ENCODE peak calls at places on chromosome 21, in six cellular contexts. P is K562, H is WTC11, X is H1, G is GM12878, I is HepG2. J is an unnamed sample.
A peak's percentile ranks its signal among the peaks of the same experiment; 100 is the strongest.

GRCh38 chr21:37587203-37587602 is 220.6 kb downstream of the DYRK1A start:
- DNase-seq in G (no peak), P (no peak), H (no peak), I (no peak), X (peak; percentile 45), J (no peak)

GRCh38 chr21:42061195-42061865 is 9.8 kb upstream of the UMODL1 start:
- DNase-seq in X (no peak), G (peak; percentile 81), I (no peak), P (no peak), H (no peak), J (no peak)

GRCh38 chr21:42765656-42766055 is 112.2 kb downstream of the PDE9A start:
- DNase-seq in H (no peak), G (no peak), X (no peak), I (no peak), P (no peak), J (no peak)

GRCh38 chr21:21101911-21102310 is 103.7 kb downstream of the NCAM2 start:
- DNase-seq in P (peak; percentile 15), H (peak; percentile 25), X (no peak), G (no peak), I (peak; percentile 3), J (no peak)

GRCh38 chr21:43362306-43362927 is 64.5 kb downstream of the SIK1 start:
- DNase-seq in P (no peak), G (no peak), H (peak; percentile 47), I (no peak), X (peak; percentile 63), J (no peak)

GRCh38 chr21:42905195-42905594 is 12.1 kb downstream of the NDUFV3 start:
- DNase-seq in X (no peak), H (no peak), I (no peak), G (no peak), P (no peak), J (no peak)

GRCh38 chr21:25636727-25637126 is 2.3 kb upstream of the JAM2 start:
- DNase-seq in P (no peak), H (no peak), X (no peak), I (no peak), G (no peak), J (no peak)

GRCh38 chr21:33384851-33385331 is 18.3 kb upstream of the IFNGR2 start:
- DNase-seq in I (no peak), P (no peak), X (no peak), G (no peak), H (no peak), J (no peak)

GRCh38 chr21:22758478-22758877 is 1760.3 kb downstream of the NCAM2 start:
- DNase-seq in G (no peak), I (no peak), X (no peak), P (no peak), H (no peak), J (no peak)

GRCh38 chr21:36788116-36788515 is 89.2 kb downstream of the SIM2 start:
- DNase-seq in X (no peak), I (no peak), P (no peak), G (no peak), H (no peak), J (peak; percentile 46)

GRCh38 chr21:15875286-15875685 is 145.5 kb downstream of the USP25 start:
- DNase-seq in G (no peak), P (no peak), X (no peak), I (no peak), H (no peak), J (no peak)

GRCh38 chr21:42414928-42415769 is 11.4 kb downstream of the UBASH3A start:
- DNase-seq in G (peak; percentile 97), X (no peak), H (no peak), P (peak; percentile 45), I (no peak), J (peak; percentile 63)

GRCh38 chr21:25188639-25189038 is 418.6 kb downstream of the MRPL39 start:
- DNase-seq in G (peak; percentile 88), X (no peak), P (no peak), H (no peak), I (no peak), J (no peak)

GRCh38 chr21:15992171-15992570 is 262.4 kb downstream of the USP25 start:
- DNase-seq in X (no peak), H (no peak), I (no peak), G (no peak), P (no peak), J (no peak)

GRCh38 chr21:25118648-25119047 is 488.6 kb downstream of the MRPL39 start:
- DNase-seq in H (no peak), I (no peak), G (no peak), P (no peak), X (no peak), J (no peak)

GRCh38 chr21:43347461-43347860 is 79.5 kb downstream of the SIK1 start:
- DNase-seq in G (no peak), H (no peak), I (no peak), X (no peak), P (no peak), J (no peak)

GRCh38 chr21:29674343-29674742 is 265.5 kb downstream of the GRIK1 start:
- DNase-seq in X (no peak), P (no peak), I (no peak), G (no peak), H (no peak), J (no peak)
- TF ChIP-seq ATF3 in X (no peak), P (no peak), I (no peak), G (no peak), H (no peak), J (no peak)

DNA sequence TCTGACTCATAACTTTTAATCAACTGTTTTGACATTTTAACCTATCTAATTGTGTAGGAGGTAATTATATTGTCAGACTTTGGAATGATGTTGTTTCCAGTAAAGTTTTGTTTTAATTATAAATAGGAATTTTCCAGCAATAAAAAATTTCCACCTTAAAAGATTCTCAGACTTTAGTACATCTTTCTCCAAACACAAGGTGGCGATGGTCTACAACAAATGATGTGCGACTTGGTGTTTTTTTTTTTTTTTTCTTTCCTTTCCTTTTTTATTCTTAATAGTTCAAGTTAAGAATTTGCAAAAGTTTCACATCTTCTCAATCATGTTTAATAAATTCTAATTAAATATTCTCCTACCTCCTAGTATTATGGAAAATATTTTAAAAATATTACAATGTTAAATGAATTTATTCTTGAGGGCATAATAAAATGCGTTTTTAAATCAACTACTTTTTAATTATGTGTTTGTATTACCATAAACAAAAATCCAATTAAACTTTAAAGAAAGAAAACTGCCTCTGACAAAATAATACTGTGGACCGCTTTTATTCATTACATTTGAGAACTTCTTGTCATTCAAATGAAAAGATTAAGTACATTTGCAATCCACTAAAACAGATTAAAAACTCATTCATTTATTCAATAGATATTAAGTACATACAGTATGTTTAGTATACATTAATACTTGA is 4.4 kb upstream of the ADAMTS1 start:
- DNase-seq in P (peak; percentile 39), H (no peak), I (peak; percentile 47), X (no peak), G (no peak), J (peak; percentile 6)
- TF ChIP-seq ATF3 in P (no peak), H (no peak), I (no peak), X (no peak), G (no peak), J (no peak)

DNA sequence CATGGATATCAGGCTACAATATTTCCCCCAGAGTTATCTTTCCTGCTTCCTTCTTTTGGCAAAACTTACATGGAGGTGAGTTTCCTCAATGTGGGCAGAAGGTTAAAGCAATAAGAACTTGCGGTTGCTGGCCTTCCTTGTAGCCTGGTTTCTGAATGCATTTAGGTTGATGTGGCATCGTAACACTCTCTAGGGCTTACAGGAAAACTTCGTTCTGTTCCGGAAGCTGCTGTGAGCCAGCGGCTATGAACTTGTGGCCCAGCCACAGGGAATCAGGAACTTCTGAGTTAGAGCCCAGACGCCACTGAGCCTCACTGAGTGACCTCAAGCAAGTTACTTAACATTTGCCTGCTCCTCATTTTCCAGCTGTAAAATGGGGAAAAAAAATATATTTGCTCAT is 623.4 kb upstream of the ADAMTS5 start:
- DNase-seq in X (no peak), I (no peak), P (no peak), H (no peak), G (no peak), J (no peak)
- TF ChIP-seq ATF3 in X (no peak), I (no peak), P (no peak), H (no peak), G (no peak), J (no peak)

GRCh38 chr21:34593954-34594531 is 20.9 kb downstream of the RCAN1 start:
- DNase-seq in I (no peak), X (peak; percentile 8), G (no peak), P (no peak), H (no peak), J (no peak)
- TF ChIP-seq ATF3 in I (no peak), X (no peak), G (no peak), P (no peak), H (no peak), J (no peak)

DNA sequence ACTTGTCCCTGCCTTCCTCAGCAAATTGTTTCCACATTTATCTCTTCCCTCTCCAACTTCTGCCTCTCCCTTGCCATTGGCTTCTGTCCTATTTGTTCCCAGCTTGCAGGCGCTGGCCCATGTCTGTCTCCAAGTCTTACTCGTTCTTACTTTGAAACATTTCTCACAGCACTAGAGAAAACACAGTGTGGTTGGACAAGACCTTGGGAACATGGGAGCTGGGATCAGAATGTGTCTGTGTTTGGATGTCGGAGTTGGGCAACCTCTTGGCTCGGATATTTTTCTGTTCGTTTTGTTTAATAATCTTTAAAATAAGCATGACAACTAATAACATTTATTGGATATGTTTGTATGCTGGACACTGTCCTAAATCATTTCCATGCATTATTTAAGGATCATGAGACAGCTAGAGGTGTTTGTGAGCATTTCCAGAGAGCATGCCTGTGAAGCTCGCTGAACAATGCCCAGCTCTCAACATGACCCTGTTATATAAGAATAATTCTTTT is 5.9 kb upstream of the BRWD1 start:
- DNase-seq in I (no peak), P (no peak), X (no peak), G (no peak), H (no peak), J (no peak)
- TF ChIP-seq ATF3 in I (no peak), P (no peak), X (no peak), G (no peak), H (no peak), J (no peak)

GRCh38 chr21:45975017-45975595 is 6.5 kb upstream of the COL6A1 start:
- DNase-seq in X (peak; percentile 68), H (peak; percentile 56), G (no peak), P (no peak), I (no peak), J (peak; percentile 10)
- TF ChIP-seq ATF3 in X (no peak), H (no peak), G (no peak), P (no peak), I (no peak), J (no peak)

DNA sequence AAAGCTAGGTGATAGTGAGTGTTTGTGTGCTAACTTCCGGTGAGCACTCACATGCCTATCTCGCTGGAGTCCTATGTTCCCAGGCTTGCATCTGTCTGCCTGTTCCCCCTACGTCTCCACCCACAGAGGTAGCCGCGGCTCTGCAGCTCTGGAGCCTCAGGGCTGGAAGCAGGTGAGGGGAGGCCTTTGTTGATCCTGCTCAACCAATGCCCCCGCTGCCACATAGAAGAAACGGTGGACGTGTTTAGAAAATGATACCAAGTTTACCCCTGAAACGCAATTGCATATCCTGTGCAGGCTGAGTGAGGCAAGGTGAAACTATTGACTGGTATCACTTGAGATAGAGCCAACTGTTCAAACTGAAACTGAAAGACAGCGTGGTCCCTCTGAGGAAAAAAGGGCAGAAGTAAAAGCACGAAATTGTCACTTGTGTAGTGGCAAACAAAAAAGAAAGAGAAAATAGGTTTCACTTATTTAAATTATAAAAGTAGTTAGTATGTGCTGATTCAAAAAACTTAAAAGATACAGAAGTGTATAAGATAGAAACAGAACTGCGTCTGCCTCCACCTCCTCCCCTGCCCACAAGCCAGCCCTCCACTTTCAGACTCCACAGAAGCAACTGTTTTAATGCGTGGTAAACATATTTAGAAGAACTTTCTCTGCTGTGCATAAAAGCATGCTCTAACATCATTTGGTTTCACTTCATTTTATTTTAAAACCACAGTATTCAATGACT is 38.6 kb upstream of the ETS2 start:
- DNase-seq in I (peak; percentile 20), X (no peak), G (peak; percentile 96), H (no peak), P (no peak), J (no peak)
- TF ChIP-seq ATF3 in I (no peak), X (no peak), G (no peak), H (no peak), P (no peak), J (no peak)

GRCh38 chr21:44454747-44455523 is at the start of gene LRRC3:
- DNase-seq in X (peak; percentile 92), P (peak; percentile 97), I (peak; percentile 82), G (peak; percentile 1), H (peak; percentile 96), J (peak; percentile 73)
- TF ChIP-seq ATF3 in X (no peak), P (no peak), I (no peak), G (no peak), H (no peak), J (no peak)

J was measured in HCT116.